ENCODE peak calls at places on chromosomes 5 and 9, in four cellular contexts. E is lower lobe of right lung, N is ovary, O is sigmoid colon. I is an unnamed sample.

GRCh38 chr5:178404987-178405386 is 172.4 kb upstream of the PHYKPL start:
- DNase-seq in E (no peak), N (no peak), O (peak), I (no peak)

GRCh38 chr5:142671801-142672200 is 14.1 kb downstream of the FGF1 start:
- DNase-seq in E (no peak), N (no peak), O (no peak), I (no peak)

GRCh38 chr5:150582281-150582791 is 58.1 kb upstream of the SYNPO start:
- DNase-seq in E (peak), N (peak), O (peak), I (peak)

GRCh38 chr9:130847306-130848217 is 12.5 kb downstream of the ABL1 start:
- DNase-seq in E (no peak), N (peak), O (peak), I (peak)

GRCh38 chr5:10503321-10503720 is 60.5 kb upstream of the ANKRD33B start:
- DNase-seq in E (no peak), N (no peak), O (no peak), I (no peak)

GRCh38 chr5:107670927-107671741 is at the start of gene EFNA5:
- DNase-seq in E (peak), N (peak), O (peak), I (peak)

GRCh38 chr9:87276327-87276841 is 221.3 kb upstream of the DAPK1 start:
- DNase-seq in E (no peak), N (no peak), O (no peak), I (no peak)

GRCh38 chr9:127586537-127586936 is 25.5 kb upstream of the STXBP1 start:
- DNase-seq in E (peak), N (peak), O (peak), I (peak)

GRCh38 chr9:15553528-15553898 is 670 bp downstream of the CCDC171 start:
- DNase-seq in E (no peak), N (no peak), O (no peak), I (no peak)

GRCh38 chr9:135079018-135079417 is 8.4 kb upstream of the OLFM1 start:
- DNase-seq in E (no peak), N (no peak), O (peak), I (no peak)

GRCh38 chr9:127027694-127028093 is 94.7 kb downstream of the ANGPTL2 start:
- DNase-seq in E (no peak), N (no peak), O (no peak), I (no peak)

GRCh38 chr9:134547161-134548100 is 94.2 kb upstream of the COL5A1 start:
- DNase-seq in E (peak), N (no peak), O (peak), I (no peak)

GRCh38 chr5:78360674-78361225 is 333 bp downstream of the SCAMP1 start:
- DNase-seq in E (peak), N (peak), O (peak), I (peak)

GRCh38 chr9:126160067-126160853 is 166.4 kb upstream of the MVB12B start:
- DNase-seq in E (no peak), N (no peak), O (no peak), I (no peak)

GRCh38 chr5:74576941-74577456 is 63.5 kb downstream of the ENC1 start:
- DNase-seq in E (no peak), N (no peak), O (no peak), I (no peak)

GRCh38 chr9:91391426-91392217 is 29.9 kb upstream of the AUH start:
- DNase-seq in E (no peak), N (no peak), O (no peak), I (no peak)

GRCh38 chr5:173328896-173329369 is 719 bp upstream of the STC2 start:
- DNase-seq in E (no peak), N (no peak), O (no peak), I (no peak)

GRCh38 chr9:77708416-77708815 is 60.3 kb upstream of the GNA14 start:
- DNase-seq in E (no peak), N (no peak), O (no peak), I (no peak)

GRCh38 chr5:172101547-172102225 is 86.3 kb downstream of the STK10 start:
- DNase-seq in E (no peak), N (no peak), O (no peak), I (no peak)

GRCh38 chr5:107449369-107449768 is 221.4 kb downstream of the EFNA5 start:
- DNase-seq in E (no peak), N (no peak), O (no peak), I (no peak)

GRCh38 chr5:160496784-160497183 is 75.1 kb downstream of the PTTG1 start:
- DNase-seq in E (no peak), N (no peak), O (no peak), I (no peak)

GRCh38 chr9:86705474-86705873 is 241.8 kb downstream of the GAS1 start:
- DNase-seq in E (no peak), N (no peak), O (no peak), I (no peak)

GRCh38 chr9:91245432-91246313 is 116.0 kb downstream of the AUH start:
- DNase-seq in E (no peak), N (no peak), O (no peak), I (no peak)

GRCh38 chr5:158928405-158928804 is 171.3 kb downstream of the EBF1 start:
- DNase-seq in E (no peak), N (no peak), O (no peak), I (no peak)

GRCh38 chr9:117795271-117795670 is 91.1 kb downstream of the TLR4 start:
- DNase-seq in E (no peak), N (no peak), O (no peak), I (no peak)

GRCh38 chr5:179558912-179559279 is 8.5 kb downstream of the RUFY1 start:
- DNase-seq in E (no peak), N (no peak), O (no peak), I (peak)

GRCh38 chr5:150490754-150491153 is 17.2 kb upstream of the NDST1 start:
- DNase-seq in E (no peak), N (no peak), O (no peak), I (no peak)

GRCh38 chr9:119959846-119960545 is 590.8 kb upstream of the BRINP1 start:
- DNase-seq in E (no peak), N (no peak), O (no peak), I (no peak)

GRCh38 chr9:113602126-113603119 is 138.9 kb downstream of the RGS3 start:
- DNase-seq in E (peak), N (peak), O (peak), I (peak)

GRCh38 chr9:113598883-113599282 is 135.4 kb downstream of the RGS3 start:
- DNase-seq in E (peak), N (no peak), O (no peak), I (no peak)

GRCh38 chr9:113600477-113600851 is 136.9 kb downstream of the RGS3 start:
- DNase-seq in E (peak), N (no peak), O (no peak), I (no peak)

GRCh38 chr9:113599647-113600476 is 136.3 kb downstream of the RGS3 start:
- DNase-seq in E (peak), N (no peak), O (no peak), I (no peak)

GRCh38 chr9:113600871-113601545 is 137.5 kb downstream of the RGS3 start:
- DNase-seq in E (peak), N (no peak), O (no peak), I (peak)
- H3K27ac ChIP-seq in E (no peak), N (no peak), O (no peak), I (peak)

DNA sequence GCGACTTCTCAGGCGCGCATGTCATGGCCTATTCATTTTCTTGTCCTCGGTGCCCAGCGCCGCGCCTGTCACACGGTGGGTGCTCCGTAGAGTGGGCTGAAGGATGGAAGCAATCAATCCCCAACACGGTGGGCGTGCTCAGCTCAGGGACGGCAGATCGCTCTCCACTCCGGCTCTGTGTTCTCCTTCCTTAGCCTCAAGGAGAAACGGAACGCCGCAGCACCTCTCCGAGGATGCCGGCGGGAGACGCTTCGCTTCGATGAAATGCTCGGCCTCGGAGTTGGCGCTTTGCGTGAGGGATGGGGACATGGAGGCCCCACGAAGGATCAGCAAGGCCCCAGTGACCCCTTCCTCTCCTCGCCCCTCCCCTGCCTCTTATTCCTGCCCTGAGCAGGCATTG is 199.5 kb downstream of the C9orf50 start:
- DNase-seq in E (no peak), N (no peak), O (no peak), I (no peak)
- H3K27ac ChIP-seq in E (no peak), N (no peak), O (no peak), I (no peak)

GRCh38 chr9:105004466-105005090 is 76.6 kb upstream of the ABCA1 start:
- DNase-seq in E (no peak), N (no peak), O (no peak), I (no peak)

GRCh38 chr9:105006514-105006913 is 78.6 kb upstream of the ABCA1 start:
- DNase-seq in E (no peak), N (no peak), O (no peak), I (no peak)

GRCh38 chr9:105007143-105007542 is 79.2 kb upstream of the ABCA1 start:
- DNase-seq in E (peak), N (no peak), O (peak), I (no peak)
- H3K27ac ChIP-seq in E (peak), N (no peak), O (no peak), I (peak)

GRCh38 chr9:109092051-109092580 is 27.6 kb downstream of the TMEM245 start:
- DNase-seq in E (no peak), N (no peak), O (no peak), I (no peak)

GRCh38 chr9:109088221-109088620 is 31.5 kb downstream of the TMEM245 start:
- DNase-seq in E (no peak), N (no peak), O (no peak), I (no peak)

GRCh38 chr9:109094268-109094667 is 25.5 kb downstream of the TMEM245 start:
- DNase-seq in E (no peak), N (no peak), O (no peak), I (no peak)

GRCh38 chr9:109095321-109095720 is 24.4 kb downstream of the TMEM245 start:
- DNase-seq in E (no peak), N (no peak), O (no peak), I (no peak)

GRCh38 chr9:109092587-109092986 is 27.2 kb downstream of the TMEM245 start:
- DNase-seq in E (no peak), N (no peak), O (no peak), I (no peak)
- H3K27ac ChIP-seq in E (no peak), N (no peak), O (no peak), I (no peak)

GRCh38 chr9:136543830-136544548 is 1.9 kb downstream of the NOTCH1 start:
- DNase-seq in E (no peak), N (no peak), O (peak), I (no peak)
- H3K27ac ChIP-seq in E (peak), N (peak), O (peak), I (peak)

DNA sequence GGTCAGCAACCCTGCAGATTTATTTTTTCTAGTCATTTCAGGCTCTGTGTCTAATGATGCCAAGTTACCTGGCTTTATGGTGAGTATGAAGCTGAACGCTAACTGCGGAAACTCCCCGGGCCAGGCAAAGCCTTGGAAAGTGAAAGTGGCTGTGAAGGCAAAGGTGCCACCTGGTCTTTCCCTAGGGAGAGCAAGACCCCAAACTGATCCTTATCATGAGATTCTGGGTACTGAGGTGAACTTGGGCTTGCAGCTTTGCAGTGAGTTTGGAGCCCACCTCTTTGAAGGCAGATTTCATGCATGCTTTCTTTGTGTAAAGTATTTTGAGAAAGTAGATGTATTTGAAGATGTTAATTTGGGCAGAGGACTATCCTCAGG is 63.3 kb downstream of the CARTPT start:
- DNase-seq in E (no peak), N (no peak), O (no peak), I (no peak)
- H3K27ac ChIP-seq in E (no peak), N (no peak), O (no peak), I (no peak)

GRCh38 chr5:106262395-106262794 is 1408.3 kb downstream of the EFNA5 start:
- DNase-seq in E (no peak), N (no peak), O (no peak), I (no peak)

GRCh38 chr5:106254784-106255183 is 1416.0 kb downstream of the EFNA5 start:
- DNase-seq in E (no peak), N (no peak), O (no peak), I (no peak)

GRCh38 chr5:106258591-106259125 is 1412.1 kb downstream of the EFNA5 start:
- DNase-seq in E (no peak), N (no peak), O (no peak), I (no peak)
- H3K27ac ChIP-seq in E (no peak), N (no peak), O (no peak), I (no peak)

GRCh38 chr9:4894076-4894475 is 91.0 kb upstream of the JAK2 start:
- DNase-seq in E (no peak), N (no peak), O (no peak), I (no peak)
- H3K27ac ChIP-seq in E (no peak), N (no peak), O (no peak), I (no peak)

DNA sequence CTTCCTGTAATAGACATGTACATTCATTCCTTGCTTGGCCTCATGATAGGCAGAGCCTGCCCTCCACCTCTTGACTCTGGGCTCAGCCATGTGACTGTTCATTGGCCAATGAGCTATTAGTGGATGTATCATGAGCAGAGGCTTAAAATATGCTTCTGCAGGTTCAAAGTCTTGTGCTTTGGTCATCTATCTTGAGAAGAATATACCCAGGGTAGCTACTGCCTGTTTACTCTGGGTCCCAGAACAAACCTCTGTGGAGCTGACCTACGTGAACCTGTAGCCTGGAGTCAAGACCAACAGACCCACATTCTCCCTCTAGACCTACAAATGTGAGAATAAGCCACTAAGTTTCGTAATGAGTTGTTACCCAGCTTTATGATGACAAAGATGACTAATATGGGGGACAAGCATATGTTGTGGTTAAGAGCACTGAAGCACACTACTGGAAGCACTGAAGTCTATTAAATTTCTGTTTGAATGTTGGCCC is 244.4 kb downstream of the MAST4 start:
- DNase-seq in E (no peak), N (no peak), O (no peak), I (no peak)
- H3K27ac ChIP-seq in E (no peak), N (no peak), O (no peak), I (no peak)